ENCODE peak calls at places on chromosomes 13 and 19, in ten cellular contexts. One of them, this sample, is unnamed.
A peak's percentile ranks its signal among the peaks of the same experiment; 100 is the strongest.

GRCh38 chr19:49984491-49984890 is 23.5 kb upstream of the SIGLEC11 start:
- DNase-seq in cardiac muscle cell: no peak
- DNase-seq in epithelial cell of esophagus: no peak
- DNase-seq in GM12865: no peak
- DNase-seq in CD8-positive, alpha-beta T cell: no peak
- DNase-seq in heart left ventricle: no peak
- DNase-seq in keratinocyte: no peak
- DNase-seq in HFF-Myc: no peak
- DNase-seq in tibial nerve: no peak
- DNase-seq in uterus: no peak
- DNase-seq in this sample: no peak

GRCh38 chr13:74006666-74007065 is 127.5 kb downstream of the KLF12 start:
- DNase-seq in CD8-positive, alpha-beta T cell: no peak
- DNase-seq in cardiac muscle cell: no peak
- DNase-seq in GM12865: no peak
- DNase-seq in uterus: no peak
- DNase-seq in tibial nerve: no peak
- DNase-seq in heart left ventricle: no peak
- DNase-seq in keratinocyte: peak; percentile 2
- DNase-seq in epithelial cell of esophagus: peak; percentile 82
- DNase-seq in HFF-Myc: no peak
- DNase-seq in this sample: no peak

GRCh38 chr19:37505958-37506386 is 767 bp upstream of the ZNF793 start:
- DNase-seq in heart left ventricle: no peak
- DNase-seq in CD8-positive, alpha-beta T cell: no peak
- DNase-seq in epithelial cell of esophagus: no peak
- DNase-seq in uterus: no peak
- DNase-seq in cardiac muscle cell: no peak
- DNase-seq in keratinocyte: no peak
- DNase-seq in tibial nerve: no peak
- DNase-seq in GM12865: no peak
- DNase-seq in HFF-Myc: no peak
- DNase-seq in this sample: no peak

GRCh38 chr19:51091895-51092873 is 9.5 kb upstream of the KLK14 start:
- DNase-seq in CD8-positive, alpha-beta T cell: no peak
- DNase-seq in tibial nerve: no peak
- DNase-seq in cardiac muscle cell: no peak
- DNase-seq in GM12865: no peak
- DNase-seq in epithelial cell of esophagus: no peak
- DNase-seq in heart left ventricle: no peak
- DNase-seq in keratinocyte: no peak
- DNase-seq in HFF-Myc: no peak
- DNase-seq in uterus: no peak
- DNase-seq in this sample: no peak

GRCh38 chr19:8638078-8638619 is 7.7 kb downstream of the NFILZ start:
- DNase-seq in HFF-Myc: no peak
- DNase-seq in cardiac muscle cell: no peak
- DNase-seq in uterus: no peak
- DNase-seq in CD8-positive, alpha-beta T cell: no peak
- DNase-seq in keratinocyte: no peak
- DNase-seq in epithelial cell of esophagus: no peak
- DNase-seq in heart left ventricle: peak; percentile 26
- DNase-seq in tibial nerve: no peak
- DNase-seq in GM12865: no peak
- DNase-seq in this sample: no peak

GRCh38 chr13:59312776-59313175 is 851.0 kb downstream of the DIAPH3 start:
- DNase-seq in CD8-positive, alpha-beta T cell: no peak
- DNase-seq in epithelial cell of esophagus: no peak
- DNase-seq in cardiac muscle cell: no peak
- DNase-seq in uterus: no peak
- DNase-seq in keratinocyte: no peak
- DNase-seq in HFF-Myc: no peak
- DNase-seq in heart left ventricle: no peak
- DNase-seq in GM12865: no peak
- DNase-seq in tibial nerve: no peak
- DNase-seq in this sample: no peak

GRCh38 chr19:13712767-13713201 is 51.5 kb upstream of the MRI1 start:
- DNase-seq in tibial nerve: no peak
- DNase-seq in keratinocyte: no peak
- DNase-seq in heart left ventricle: no peak
- DNase-seq in CD8-positive, alpha-beta T cell: no peak
- DNase-seq in cardiac muscle cell: peak; percentile 31
- DNase-seq in HFF-Myc: no peak
- DNase-seq in uterus: no peak
- DNase-seq in GM12865: no peak
- DNase-seq in epithelial cell of esophagus: no peak
- DNase-seq in this sample: no peak

GRCh38 chr19:14517840-14518505 is at the start of gene DNAJB1:
- DNase-seq in epithelial cell of esophagus: peak; percentile 78
- DNase-seq in heart left ventricle: peak; percentile 88
- DNase-seq in tibial nerve: peak; percentile 69
- DNase-seq in HFF-Myc: no peak
- DNase-seq in CD8-positive, alpha-beta T cell: no peak
- DNase-seq in GM12865: peak; percentile 86
- DNase-seq in keratinocyte: peak; percentile 69
- DNase-seq in uterus: peak; percentile 76
- DNase-seq in cardiac muscle cell: peak; percentile 78
- DNase-seq in this sample: no peak

GRCh38 chr13:48816696-48817095 is 159.0 kb upstream of the FNDC3A start:
- DNase-seq in GM12865: no peak
- DNase-seq in uterus: no peak
- DNase-seq in keratinocyte: no peak
- DNase-seq in cardiac muscle cell: no peak
- DNase-seq in HFF-Myc: no peak
- DNase-seq in CD8-positive, alpha-beta T cell: no peak
- DNase-seq in tibial nerve: no peak
- DNase-seq in heart left ventricle: no peak
- DNase-seq in epithelial cell of esophagus: no peak
- DNase-seq in this sample: no peak

GRCh38 chr13:73754727-73755292 is 379.4 kb downstream of the KLF12 start:
- DNase-seq in tibial nerve: no peak
- DNase-seq in heart left ventricle: peak; percentile 34
- DNase-seq in epithelial cell of esophagus: peak; percentile 70
- DNase-seq in uterus: no peak
- DNase-seq in HFF-Myc: peak; percentile 52
- DNase-seq in keratinocyte: peak; percentile 5
- DNase-seq in CD8-positive, alpha-beta T cell: no peak
- DNase-seq in cardiac muscle cell: peak; percentile 69
- DNase-seq in GM12865: peak; percentile 56
- DNase-seq in this sample: no peak

GRCh38 chr13:47081246-47081645 is 184.4 kb upstream of the HTR2A start:
- DNase-seq in keratinocyte: no peak
- DNase-seq in tibial nerve: no peak
- DNase-seq in epithelial cell of esophagus: no peak
- DNase-seq in heart left ventricle: no peak
- DNase-seq in GM12865: no peak
- DNase-seq in uterus: no peak
- DNase-seq in HFF-Myc: no peak
- DNase-seq in cardiac muscle cell: no peak
- DNase-seq in CD8-positive, alpha-beta T cell: no peak
- DNase-seq in this sample: no peak

GRCh38 chr13:87274209-87274819 is 396.9 kb upstream of the SLITRK5 start:
- DNase-seq in CD8-positive, alpha-beta T cell: no peak
- DNase-seq in keratinocyte: no peak
- DNase-seq in uterus: no peak
- DNase-seq in epithelial cell of esophagus: peak; percentile 68
- DNase-seq in heart left ventricle: no peak
- DNase-seq in tibial nerve: no peak
- DNase-seq in cardiac muscle cell: peak; percentile 77
- DNase-seq in HFF-Myc: no peak
- DNase-seq in GM12865: peak; percentile 15
- DNase-seq in this sample: no peak

GRCh38 chr13:33882804-33883203 is 64.9 kb downstream of the RFC3 start:
- DNase-seq in GM12865: no peak
- DNase-seq in cardiac muscle cell: no peak
- DNase-seq in tibial nerve: no peak
- DNase-seq in CD8-positive, alpha-beta T cell: no peak
- DNase-seq in heart left ventricle: no peak
- DNase-seq in epithelial cell of esophagus: no peak
- DNase-seq in uterus: no peak
- DNase-seq in HFF-Myc: no peak
- DNase-seq in keratinocyte: no peak
- DNase-seq in this sample: no peak

GRCh38 chr19:55341191-55342043 is 1.7 kb downstream of the KMT5C start:
- DNase-seq in GM12865: peak; percentile 77
- DNase-seq in CD8-positive, alpha-beta T cell: no peak
- DNase-seq in HFF-Myc: no peak
- DNase-seq in epithelial cell of esophagus: peak; percentile 55
- DNase-seq in keratinocyte: no peak
- DNase-seq in cardiac muscle cell: peak; percentile 78
- DNase-seq in heart left ventricle: peak; percentile 83
- DNase-seq in uterus: peak; percentile 71
- DNase-seq in tibial nerve: peak; percentile 51
- DNase-seq in this sample: no peak

GRCh38 chr13:113668491-113668971 is 1.5 kb downstream of the GRK1 start:
- DNase-seq in epithelial cell of esophagus: no peak
- DNase-seq in cardiac muscle cell: no peak
- DNase-seq in CD8-positive, alpha-beta T cell: no peak
- DNase-seq in HFF-Myc: no peak
- DNase-seq in GM12865: no peak
- DNase-seq in heart left ventricle: no peak
- DNase-seq in keratinocyte: no peak
- DNase-seq in uterus: peak; percentile 5
- DNase-seq in tibial nerve: peak; percentile 8
- DNase-seq in this sample: no peak

GRCh38 chr13:104525467-104525866 is 1459.2 kb upstream of the SLC10A2 start:
- DNase-seq in heart left ventricle: no peak
- DNase-seq in HFF-Myc: no peak
- DNase-seq in tibial nerve: no peak
- DNase-seq in keratinocyte: no peak
- DNase-seq in GM12865: no peak
- DNase-seq in epithelial cell of esophagus: no peak
- DNase-seq in CD8-positive, alpha-beta T cell: no peak
- DNase-seq in cardiac muscle cell: no peak
- DNase-seq in uterus: no peak
- DNase-seq in this sample: no peak

GRCh38 chr19:51702754-51703654 is 9.9 kb downstream of the SPACA6 start:
- DNase-seq in uterus: peak; percentile 51
- DNase-seq in keratinocyte: no peak
- DNase-seq in GM12865: no peak
- DNase-seq in CD8-positive, alpha-beta T cell: no peak
- DNase-seq in HFF-Myc: no peak
- DNase-seq in cardiac muscle cell: no peak
- DNase-seq in tibial nerve: no peak
- DNase-seq in heart left ventricle: no peak
- DNase-seq in epithelial cell of esophagus: no peak
- DNase-seq in this sample: no peak

GRCh38 chr19:20038358-20039202 is 725 bp downstream of the ZNF682 start:
- DNase-seq in GM12865: no peak
- DNase-seq in tibial nerve: no peak
- DNase-seq in HFF-Myc: no peak
- DNase-seq in cardiac muscle cell: no peak
- DNase-seq in uterus: no peak
- DNase-seq in epithelial cell of esophagus: peak; percentile 7
- DNase-seq in keratinocyte: no peak
- DNase-seq in CD8-positive, alpha-beta T cell: no peak
- DNase-seq in heart left ventricle: no peak
- DNase-seq in this sample: no peak

GRCh38 chr13:43129021-43129420 is 105.6 kb downstream of the DNAJC15 start:
- DNase-seq in uterus: no peak
- DNase-seq in tibial nerve: no peak
- DNase-seq in epithelial cell of esophagus: no peak
- DNase-seq in CD8-positive, alpha-beta T cell: no peak
- DNase-seq in keratinocyte: no peak
- DNase-seq in heart left ventricle: no peak
- DNase-seq in cardiac muscle cell: no peak
- DNase-seq in GM12865: peak; percentile 13
- DNase-seq in HFF-Myc: no peak
- DNase-seq in this sample: no peak

GRCh38 chr13:41767801-41768200 is 193.1 kb downstream of the VWA8 start:
- DNase-seq in heart left ventricle: no peak
- DNase-seq in cardiac muscle cell: peak; percentile 34
- DNase-seq in HFF-Myc: no peak
- DNase-seq in tibial nerve: no peak
- DNase-seq in GM12865: no peak
- DNase-seq in uterus: no peak
- DNase-seq in keratinocyte: no peak
- DNase-seq in epithelial cell of esophagus: no peak
- DNase-seq in CD8-positive, alpha-beta T cell: no peak
- DNase-seq in this sample: no peak

GRCh38 chr19:31470952-31471351 is 121.7 kb upstream of the TSHZ3 start:
- DNase-seq in uterus: no peak
- DNase-seq in tibial nerve: no peak
- DNase-seq in HFF-Myc: no peak
- DNase-seq in epithelial cell of esophagus: no peak
- DNase-seq in cardiac muscle cell: no peak
- DNase-seq in keratinocyte: no peak
- DNase-seq in heart left ventricle: no peak
- DNase-seq in GM12865: no peak
- DNase-seq in CD8-positive, alpha-beta T cell: no peak
- DNase-seq in this sample: no peak

GRCh38 chr19:46016426-46017094 is 6.3 kb downstream of the PGLYRP1 start:
- DNase-seq in heart left ventricle: peak; percentile 83
- DNase-seq in epithelial cell of esophagus: peak; percentile 83
- DNase-seq in uterus: peak; percentile 71
- DNase-seq in cardiac muscle cell: peak; percentile 92
- DNase-seq in tibial nerve: peak; percentile 64
- DNase-seq in CD8-positive, alpha-beta T cell: peak; percentile 89
- DNase-seq in keratinocyte: no peak
- DNase-seq in GM12865: peak; percentile 86
- DNase-seq in HFF-Myc: no peak
- DNase-seq in this sample: no peak
- H3K4me3 ChIP-seq in heart left ventricle: peak overlapping the region; percentile 44
- H3K4me3 ChIP-seq in epithelial cell of esophagus: peak overlapping the region; percentile 47
- H3K4me3 ChIP-seq in uterus: peak overlapping the region; percentile 41
- H3K4me3 ChIP-seq in cardiac muscle cell: peak overlapping the region; percentile 50
- H3K4me3 ChIP-seq in tibial nerve: peak overlapping the region; percentile 46
- H3K4me3 ChIP-seq in CD8-positive, alpha-beta T cell: peak overlapping the region; percentile 93
- H3K4me3 ChIP-seq in keratinocyte: peak overlapping the region; percentile 7
- H3K4me3 ChIP-seq in GM12865: peak overlapping the region; percentile 70
- H3K4me3 ChIP-seq in HFF-Myc: peak overlapping the region; percentile 38
- H3K4me3 ChIP-seq in this sample: peak overlapping the region; percentile 40

GRCh38 chr13:95564091-95564490 is 11.6 kb downstream of the CLDN10 start:
- DNase-seq in uterus: no peak
- DNase-seq in GM12865: no peak
- DNase-seq in keratinocyte: no peak
- DNase-seq in heart left ventricle: no peak
- DNase-seq in epithelial cell of esophagus: no peak
- DNase-seq in tibial nerve: no peak
- DNase-seq in CD8-positive, alpha-beta T cell: no peak
- DNase-seq in HFF-Myc: no peak
- DNase-seq in cardiac muscle cell: no peak
- DNase-seq in this sample: no peak
- TF ChIP-seq CTCF in uterus: no peak
- TF ChIP-seq CTCF in GM12865: no peak
- TF ChIP-seq CTCF in keratinocyte: peak; percentile 5
- TF ChIP-seq CTCF in heart left ventricle: no peak
- TF ChIP-seq CTCF in epithelial cell of esophagus: peak; percentile 24
- TF ChIP-seq CTCF in tibial nerve: no peak
- TF ChIP-seq CTCF in CD8-positive, alpha-beta T cell: no peak
- TF ChIP-seq CTCF in HFF-Myc: no peak
- TF ChIP-seq CTCF in cardiac muscle cell: peak; percentile 24
- TF ChIP-seq CTCF in this sample: no peak

GRCh38 chr13:52879950-52880650 is 31.7 kb upstream of the PCDH8 start:
- DNase-seq in epithelial cell of esophagus: no peak
- DNase-seq in HFF-Myc: no peak
- DNase-seq in heart left ventricle: no peak
- DNase-seq in cardiac muscle cell: no peak
- DNase-seq in uterus: no peak
- DNase-seq in tibial nerve: no peak
- DNase-seq in CD8-positive, alpha-beta T cell: no peak
- DNase-seq in keratinocyte: no peak
- DNase-seq in GM12865: no peak
- DNase-seq in this sample: no peak
- H3K4me3 ChIP-seq in epithelial cell of esophagus: no peak overlapping the region
- H3K4me3 ChIP-seq in HFF-Myc: no peak overlapping the region
- H3K4me3 ChIP-seq in heart left ventricle: no peak overlapping the region
- H3K4me3 ChIP-seq in cardiac muscle cell: no peak overlapping the region
- H3K4me3 ChIP-seq in uterus: no peak overlapping the region
- H3K4me3 ChIP-seq in tibial nerve: no peak overlapping the region
- H3K4me3 ChIP-seq in CD8-positive, alpha-beta T cell: no peak overlapping the region
- H3K4me3 ChIP-seq in keratinocyte: no peak overlapping the region
- H3K4me3 ChIP-seq in GM12865: no peak overlapping the region
- H3K4me3 ChIP-seq in this sample: no peak overlapping the region

GRCh38 chr13:65966991-65967451 is 1263.1 kb downstream of the PCDH9 start:
- DNase-seq in tibial nerve: no peak
- DNase-seq in cardiac muscle cell: peak; percentile 5
- DNase-seq in CD8-positive, alpha-beta T cell: no peak
- DNase-seq in keratinocyte: no peak
- DNase-seq in epithelial cell of esophagus: peak; percentile 59
- DNase-seq in heart left ventricle: no peak
- DNase-seq in uterus: no peak
- DNase-seq in GM12865: peak; percentile 0
- DNase-seq in HFF-Myc: peak; percentile 36
- DNase-seq in this sample: no peak
- TF ChIP-seq CTCF in tibial nerve: no peak
- TF ChIP-seq CTCF in cardiac muscle cell: peak; percentile 46
- TF ChIP-seq CTCF in CD8-positive, alpha-beta T cell: no peak
- TF ChIP-seq CTCF in keratinocyte: peak; percentile 34
- TF ChIP-seq CTCF in epithelial cell of esophagus: peak; percentile 48
- TF ChIP-seq CTCF in heart left ventricle: peak; percentile 40
- TF ChIP-seq CTCF in uterus: no peak
- TF ChIP-seq CTCF in GM12865: no peak
- TF ChIP-seq CTCF in HFF-Myc: peak; percentile 56
- TF ChIP-seq CTCF in this sample: peak; percentile 33

This sample was measured in BJ.